ENCODE peak calls at places on chromosome 15, in six cellular contexts. R, E, B, Q, F and I are unnamed samples.

GRCh38 chr15:89794627-89795241 is 18.6 kb downstream of the MESP2 start:
- DNase-seq in Q (no peak), F (no peak), B (no peak), R (no peak), E (no peak), I (no peak)

GRCh38 chr15:84604804-84605203 is 4.0 kb downstream of the ZSCAN2 start:
- DNase-seq in F (no peak), R (no peak), B (no peak), E (no peak), Q (no peak), I (no peak)

GRCh38 chr15:63338170-63338569 is 43.5 kb downstream of the CA12 start:
- DNase-seq in R (no peak), B (no peak), E (no peak), F (no peak), Q (no peak), I (no peak)

GRCh38 chr15:56654216-56654615 is 79.1 kb downstream of the ZNF280D start:
- DNase-seq in E (no peak), Q (no peak), R (no peak), F (no peak), B (no peak), I (no peak)

GRCh38 chr15:43383070-43383469 is 12.2 kb downstream of the TUBGCP4 start:
- DNase-seq in R (no peak), B (no peak), E (no peak), F (no peak), Q (peak), I (no peak)

GRCh38 chr15:32909431-32909830 is 191.6 kb downstream of the GREM1 start:
- DNase-seq in R (no peak), Q (no peak), E (no peak), F (no peak), B (no peak), I (no peak)

GRCh38 chr15:26873846-26874245 is 7.0 kb downstream of the GABRA5 start:
- DNase-seq in R (no peak), B (no peak), E (no peak), F (no peak), Q (no peak), I (no peak)

GRCh38 chr15:25701716-25702465 is 161.2 kb downstream of the ATP10A start:
- DNase-seq in B (no peak), Q (no peak), R (no peak), E (no peak), F (no peak), I (peak)

GRCh38 chr15:86036243-86036642 is 43.4 kb upstream of the AGBL1 start:
- DNase-seq in R (no peak), F (no peak), Q (no peak), E (no peak), B (no peak), I (no peak)

GRCh38 chr15:68413363-68414255 is 18.4 kb downstream of the ITGA11 start:
- DNase-seq in E (no peak), F (no peak), Q (no peak), B (no peak), R (no peak), I (peak)

GRCh38 chr15:78325092-78325843 is 14.9 kb upstream of the CRABP1 start:
- DNase-seq in F (no peak), E (no peak), B (no peak), Q (no peak), R (no peak), I (no peak)

GRCh38 chr15:56805466-56806146 is 72.3 kb upstream of the ZNF280D start:
- DNase-seq in R (no peak), E (no peak), F (no peak), B (no peak), Q (peak), I (no peak)

GRCh38 chr15:31106495-31107300 is 5.2 kb upstream of the TRPM1 start:
- DNase-seq in E (no peak), F (no peak), R (no peak), B (no peak), Q (no peak), I (no peak)

GRCh38 chr15:63600001-63600645 is 2.9 kb downstream of the FBXL22 start:
- DNase-seq in R (no peak), F (no peak), E (no peak), Q (no peak), B (peak), I (no peak)

DNA sequence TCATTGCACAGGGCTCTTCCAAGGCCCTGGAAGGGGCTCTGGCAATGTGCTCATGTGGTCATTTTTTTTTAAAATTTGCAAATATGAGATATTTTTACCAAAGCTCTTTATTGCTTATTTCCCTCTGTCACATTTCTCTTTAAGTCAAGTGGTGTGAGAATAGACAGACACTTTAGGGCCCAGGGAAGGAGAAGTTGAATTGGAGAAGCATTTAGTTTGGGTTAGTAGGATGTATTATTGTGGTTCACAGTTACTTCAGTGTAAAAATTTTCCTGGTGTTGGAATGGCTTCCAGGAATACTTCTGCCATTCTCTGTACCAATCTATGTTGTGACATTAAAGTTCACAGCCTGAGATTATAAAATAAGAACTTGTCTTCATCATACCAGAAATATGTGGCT is 116.5 kb downstream of the TMCO5A start:
- DNase-seq in E (no peak), R (no peak), B (no peak), Q (no peak), F (no peak), I (no peak)
- H3K27ac ChIP-seq in E (no peak), R (no peak), B (no peak), Q (no peak), F (no peak), I (no peak)

GRCh38 chr15:88735212-88735611 is 68.0 kb upstream of the ACAN start:
- DNase-seq in E (no peak), B (no peak), R (no peak), F (no peak), Q (no peak), I (no peak)
- H3K27ac ChIP-seq in E (no peak), B (no peak), R (no peak), F (no peak), Q (no peak), I (no peak)

DNA sequence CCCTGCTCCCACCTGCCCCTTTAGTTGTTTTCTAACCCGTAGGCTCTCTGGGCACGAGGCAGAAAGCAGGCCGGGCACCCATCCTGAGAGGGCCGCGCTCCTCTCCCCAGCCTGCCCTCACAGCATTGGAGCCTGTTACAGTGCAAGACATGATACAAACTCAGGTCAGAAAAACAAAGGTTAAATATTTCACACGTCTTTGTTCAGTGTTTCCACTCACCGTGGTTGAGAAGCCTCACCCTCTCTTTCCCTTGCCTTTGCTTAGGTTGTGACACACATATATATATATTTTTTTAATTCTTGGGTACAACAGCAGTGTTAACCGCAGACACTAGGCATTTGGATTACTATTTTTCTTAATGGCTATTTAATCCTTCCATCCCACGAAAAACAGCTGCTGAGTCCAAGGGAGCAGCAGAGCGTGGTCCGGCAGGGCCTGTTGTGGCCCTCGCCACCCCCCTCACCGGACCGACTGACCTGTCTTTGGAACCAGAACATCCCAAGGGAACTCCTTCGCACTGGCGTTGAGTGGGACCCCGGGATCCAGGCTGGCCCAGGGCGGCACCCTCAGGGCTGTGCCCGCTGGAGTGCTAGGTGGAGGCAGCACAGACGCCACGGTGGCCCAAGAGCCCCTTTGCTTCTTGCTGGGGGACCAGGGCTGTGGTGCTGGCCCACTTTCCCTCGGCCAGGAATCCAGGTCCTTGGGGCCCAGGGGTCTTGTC is 48.5 kb downstream of the PGPEP1L start:
- DNase-seq in Q (no peak), F (no peak), E (no peak), R (no peak), B (no peak), I (no peak)
- H3K27ac ChIP-seq in Q (no peak), F (no peak), E (no peak), R (no peak), B (no peak), I (no peak)

GRCh38 chr15:75059607-75060006 is 36.2 kb downstream of the PPCDC start:
- DNase-seq in Q (no peak), R (no peak), F (no peak), B (no peak), E (no peak), I (no peak)
- H3K27ac ChIP-seq in Q (no peak), R (no peak), F (no peak), B (no peak), E (no peak), I (no peak)